ENCODE peak calls at places on chromosome 2, in eight cellular contexts. D is heart right ventricle; M is pancreas; F is GM12878; N is cardiac muscle cell; C is GM23248; G is CD8-positive, alpha-beta memory T cell; L is ovary. Q is an unnamed sample.

GRCh38 chr2:64405476-64406406 is 48.2 kb upstream of the LGALSL start:
- DNase-seq in D (peak; percentile 38), M (no peak), F (no peak), N (peak; percentile 90), C (peak; percentile 96), G (no peak), L (no peak), Q (peak; percentile 45)

GRCh38 chr2:161416633-161417427 is 733 bp downstream of the TBR1 start:
- DNase-seq in D (peak; percentile 11), M (no peak), F (no peak), N (no peak), C (peak; percentile 14), G (peak; percentile 42), L (peak; percentile 15), Q (no peak)

GRCh38 chr2:219453691-219454131 is 19.1 kb downstream of the SPEG start:
- DNase-seq in D (peak; percentile 60), M (no peak), F (no peak), N (peak; percentile 95), C (peak; percentile 87), G (no peak), L (peak; percentile 66), Q (no peak)

GRCh38 chr2:160199683-160200389 is at the start of gene ITGB6:
- DNase-seq in D (no peak), M (no peak), F (no peak), N (no peak), C (no peak), G (no peak), L (no peak), Q (no peak)

GRCh38 chr2:236309669-236310029 is 45.4 kb upstream of the ASB18 start:
- DNase-seq in D (no peak), M (no peak), F (no peak), N (peak; percentile 34), C (peak; percentile 47), G (no peak), L (no peak), Q (no peak)

GRCh38 chr2:223416826-223417610 is 185.1 kb downstream of the SCG2 start:
- DNase-seq in D (peak; percentile 6), M (no peak), F (no peak), N (peak; percentile 34), C (peak; percentile 62), G (no peak), L (no peak), Q (no peak)

GRCh38 chr2:124250433-124250832 is 225.3 kb downstream of the CNTNAP5 start:
- DNase-seq in D (no peak), M (no peak), F (no peak), N (no peak), C (no peak), G (no peak), L (no peak), Q (no peak)

GRCh38 chr2:110149330-110150220 is 34.0 kb upstream of the MALL start:
- DNase-seq in D (no peak), M (no peak), F (no peak), N (peak; percentile 81), C (peak; percentile 85), G (no peak), L (no peak), Q (no peak)

GRCh38 chr2:43539991-43540860 is 55.6 kb downstream of the THADA start:
- DNase-seq in D (peak; percentile 17), M (peak; percentile 36), F (no peak), N (peak; percentile 96), C (peak; percentile 98), G (no peak), L (peak; percentile 39), Q (peak; percentile 92)

DNA sequence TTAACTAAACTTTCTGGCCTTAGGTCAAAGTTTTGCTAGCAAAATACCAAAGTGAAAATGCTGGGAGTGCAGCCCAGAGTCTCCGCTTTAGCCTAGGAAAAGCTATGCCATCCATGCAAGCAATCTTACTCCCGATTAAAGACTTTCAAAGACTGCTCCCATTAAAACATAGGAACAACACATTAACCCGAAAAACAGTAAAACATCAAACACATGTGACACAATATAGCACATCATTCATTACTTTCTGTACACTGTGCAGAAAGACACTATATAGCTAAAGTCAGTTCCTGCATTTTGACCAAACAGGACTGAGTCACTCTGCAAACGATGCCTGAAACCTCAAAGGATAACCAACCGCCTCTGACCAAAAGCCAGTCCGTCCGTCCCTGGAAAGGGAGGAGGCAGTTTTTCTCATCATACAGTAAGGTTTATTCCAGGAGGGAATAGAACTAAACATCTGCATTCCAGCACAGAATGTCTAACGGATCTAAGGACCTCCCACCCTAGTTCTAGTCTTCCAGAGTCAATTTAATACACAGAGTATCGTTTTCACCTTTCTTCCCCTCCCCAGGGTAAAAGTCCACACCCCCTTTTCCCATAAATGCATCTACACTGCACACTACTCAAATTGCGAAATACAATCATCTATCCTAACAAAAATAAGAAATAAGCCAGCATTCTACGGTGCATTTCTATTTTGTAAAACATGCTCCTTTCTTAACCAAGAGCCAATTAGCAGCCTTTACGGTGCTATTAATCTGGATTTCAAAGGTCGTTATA is 1.7 kb downstream of the ROCK2 start:
- DNase-seq in D (no peak), M (no peak), F (no peak), N (peak; percentile 74), C (peak; percentile 91), G (no peak), L (no peak), Q (no peak)
- H3K27ac ChIP-seq in D (peak overlapping the region; percentile 99), M (peak overlapping the region; percentile 97), F (peak overlapping the region; percentile 68), N (peak overlapping the region; percentile 100), C (peak overlapping the region; percentile 95), G (peak overlapping the region; percentile 58), L (peak overlapping the region; percentile 100), Q (peak overlapping the region; percentile 98)

DNA sequence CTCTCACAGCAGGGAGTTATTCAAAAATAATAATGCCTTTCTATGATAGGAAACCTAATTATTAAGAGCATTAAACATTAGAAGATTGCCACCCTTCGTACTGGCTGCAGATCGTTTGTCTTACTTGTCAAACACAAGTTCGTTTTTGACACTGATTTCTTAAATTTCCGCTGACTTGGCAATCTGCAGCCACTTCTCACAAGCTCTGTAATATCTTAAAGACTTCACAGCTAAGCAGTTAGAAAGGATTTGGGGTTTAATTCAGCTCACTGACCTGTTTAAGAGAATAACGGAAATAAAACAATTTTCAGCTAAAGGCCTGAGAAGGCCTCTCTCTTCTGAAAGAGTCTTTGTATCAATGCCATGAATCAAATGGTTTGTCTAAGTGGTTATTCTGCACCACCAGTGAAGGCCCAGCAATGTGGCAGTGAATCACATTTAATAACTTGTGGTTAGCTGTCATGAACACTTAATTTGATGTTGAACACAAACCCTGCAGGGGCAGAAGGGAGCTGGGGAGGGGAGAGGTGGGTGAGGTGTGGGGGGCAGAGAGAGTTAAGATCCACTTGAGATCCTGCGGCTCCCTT is 145.2 kb upstream of the SATB2 start:
- DNase-seq in D (no peak), M (no peak), F (no peak), N (no peak), C (peak; percentile 5), G (no peak), L (no peak), Q (no peak)
- H3K27ac ChIP-seq in D (no peak overlapping the region), M (no peak overlapping the region), F (no peak overlapping the region), N (no peak overlapping the region), C (no peak overlapping the region), G (no peak overlapping the region), L (no peak overlapping the region), Q (no peak overlapping the region)

GRCh38 chr2:203787954-203788353 is 79.6 kb upstream of the CTLA4 start:
- DNase-seq in D (no peak), M (no peak), F (no peak), N (no peak), C (peak; percentile 41), G (no peak), L (no peak), Q (no peak)

GRCh38 chr2:203786912-203787311 is 80.5 kb downstream of the CD28 start:
- DNase-seq in D (no peak), M (no peak), F (no peak), N (peak; percentile 85), C (peak; percentile 86), G (no peak), L (no peak), Q (peak; percentile 30)

GRCh38 chr2:203782262-203782976 is 76.0 kb downstream of the CD28 start:
- DNase-seq in D (no peak), M (peak; percentile 38), F (no peak), N (peak; percentile 98), C (peak; percentile 98), G (peak; percentile 82), L (no peak), Q (peak; percentile 21)

GRCh38 chr2:203789613-203790012 is 78.0 kb upstream of the CTLA4 start:
- DNase-seq in D (no peak), M (no peak), F (no peak), N (no peak), C (no peak), G (no peak), L (no peak), Q (no peak)

GRCh38 chr2:203783496-203784203 is 77.2 kb downstream of the CD28 start:
- DNase-seq in D (no peak), M (no peak), F (no peak), N (peak; percentile 68), C (peak; percentile 88), G (no peak), L (no peak), Q (no peak)
- H3K27ac ChIP-seq in D (peak overlapping the region; percentile 3), M (no peak overlapping the region), F (no peak overlapping the region), N (peak overlapping the region; percentile 30), C (peak overlapping the region; percentile 97), G (no peak overlapping the region), L (no peak overlapping the region), Q (no peak overlapping the region)

GRCh38 chr2:85907671-85908157 is 18.9 kb upstream of the ST3GAL5 start:
- DNase-seq in D (no peak), M (no peak), F (no peak), N (peak; percentile 73), C (peak; percentile 78), G (no peak), L (no peak), Q (no peak)

GRCh38 chr2:85906748-85907147 is 18.0 kb upstream of the ST3GAL5 start:
- DNase-seq in D (no peak), M (no peak), F (no peak), N (no peak), C (no peak), G (no peak), L (no peak), Q (no peak)

GRCh38 chr2:85903849-85904248 is 15.1 kb upstream of the ST3GAL5 start:
- DNase-seq in D (no peak), M (no peak), F (no peak), N (no peak), C (no peak), G (no peak), L (no peak), Q (no peak)

GRCh38 chr2:85905891-85906290 is 17.1 kb upstream of the ST3GAL5 start:
- DNase-seq in D (no peak), M (no peak), F (no peak), N (no peak), C (no peak), G (no peak), L (no peak), Q (no peak)

GRCh38 chr2:85905187-85905666 is 16.4 kb upstream of the ST3GAL5 start:
- DNase-seq in D (no peak), M (no peak), F (no peak), N (peak; percentile 87), C (peak; percentile 59), G (no peak), L (no peak), Q (no peak)
- H3K27ac ChIP-seq in D (no peak overlapping the region), M (no peak overlapping the region), F (no peak overlapping the region), N (no peak overlapping the region), C (peak overlapping the region; percentile 47), G (no peak overlapping the region), L (peak overlapping the region; percentile 5), Q (peak overlapping the region; percentile 63)

GRCh38 chr2:189113963-189114362 is 65.6 kb downstream of the COL5A2 start:
- DNase-seq in D (no peak), M (no peak), F (no peak), N (no peak), C (peak; percentile 59), G (no peak), L (no peak), Q (no peak)
- H3K27ac ChIP-seq in D (no peak overlapping the region), M (no peak overlapping the region), F (no peak overlapping the region), N (no peak overlapping the region), C (peak overlapping the region; percentile 65), G (no peak overlapping the region), L (no peak overlapping the region), Q (no peak overlapping the region)